ENCODE peak calls at places on chromosomes 1 and 21, in six cellular contexts. C, F, K, I, U and G are unnamed samples.

GRCh38 chr1:212613440-212614335 is 5.1 kb downstream of the ATF3 start:
- DNase-seq in F (no peak), C (no peak), U (no peak), I (no peak), K (no peak), G (no peak)

GRCh38 chr1:228940526-228940925 is 205.2 kb downstream of the RHOU start:
- DNase-seq in I (no peak), F (no peak), U (no peak), C (no peak), K (peak), G (no peak)

GRCh38 chr1:83950106-83950661 is 48.7 kb downstream of the TTLL7 start:
- DNase-seq in F (no peak), I (no peak), U (no peak), C (no peak), K (no peak), G (no peak)

GRCh38 chr1:212285685-212286436 is 651 bp downstream of the PPP2R5A start:
- DNase-seq in U (peak), K (peak), F (no peak), C (peak), I (peak), G (peak)

GRCh38 chr1:156749429-156750118 is 1.9 kb downstream of the HDGF start:
- DNase-seq in F (no peak), U (no peak), C (no peak), K (peak), I (no peak), G (no peak)

GRCh38 chr1:185998391-185998790 is 264.2 kb downstream of the HMCN1 start:
- DNase-seq in K (no peak), I (peak), U (no peak), F (no peak), C (no peak), G (no peak)

GRCh38 chr1:229643996-229644748 is 18.1 kb downstream of the URB2 start:
- DNase-seq in K (no peak), F (no peak), U (no peak), I (no peak), C (peak), G (no peak)

GRCh38 chr1:66271904-66272254 is 262.1 kb upstream of the SGIP1 start:
- DNase-seq in K (peak), F (no peak), C (peak), I (no peak), U (peak), G (no peak)

GRCh38 chr1:109714661-109715372 is 2.8 kb downstream of the GSTM5 start:
- DNase-seq in K (no peak), I (no peak), F (no peak), C (no peak), U (peak), G (peak)

GRCh38 chr1:176989754-176990153 is 174.8 kb downstream of the ASTN1 start:
- DNase-seq in K (no peak), C (no peak), I (no peak), F (no peak), U (no peak), G (no peak)

GRCh38 chr1:165858364-165858823 is 31.0 kb downstream of the UCK2 start:
- DNase-seq in C (no peak), K (no peak), U (no peak), I (no peak), F (no peak), G (no peak)

GRCh38 chr1:23452011-23452411 is 27.5 kb upstream of the TCEA3 start:
- DNase-seq in K (no peak), F (no peak), U (peak), C (no peak), I (no peak), G (no peak)

GRCh38 chr1:32775640-32776337 is 41.4 kb downstream of the YARS1 start:
- DNase-seq in K (no peak), C (peak), I (no peak), F (no peak), U (no peak), G (no peak)

GRCh38 chr1:32773018-32773763 is 44.0 kb downstream of the YARS1 start:
- DNase-seq in U (peak), K (peak), F (peak), I (peak), C (peak), G (peak)

GRCh38 chr1:32773764-32774463 is 43.2 kb downstream of the YARS1 start:
- DNase-seq in K (no peak), U (no peak), F (no peak), I (no peak), C (no peak), G (no peak)

GRCh38 chr1:32774464-32774808 is 42.7 kb downstream of the YARS1 start:
- DNase-seq in K (no peak), U (no peak), I (no peak), C (no peak), F (no peak), G (no peak)

GRCh38 chr1:32774950-32775634 is 42.1 kb downstream of the YARS1 start:
- DNase-seq in K (no peak), U (no peak), F (no peak), C (peak), I (no peak), G (no peak)
- TF ChIP-seq CTCF in K (no peak), U (no peak), F (no peak), C (no peak), I (no peak), G (no peak)

GRCh38 chr1:90341485-90341884 is 346.6 kb downstream of the ZNF326 start:
- DNase-seq in U (no peak), C (no peak), I (no peak), K (no peak), F (no peak), G (no peak)
- TF ChIP-seq CTCF in U (no peak), C (no peak), I (no peak), K (no peak), F (no peak), G (no peak)

GRCh38 chr1:15961492-15961891 is 14.4 kb downstream of the ZBTB17 start:
- DNase-seq in C (no peak), U (no peak), I (no peak), F (no peak), K (no peak), G (no peak)
- TF ChIP-seq CTCF in C (no peak), U (no peak), I (no peak), F (no peak), K (no peak), G (no peak)

DNA sequence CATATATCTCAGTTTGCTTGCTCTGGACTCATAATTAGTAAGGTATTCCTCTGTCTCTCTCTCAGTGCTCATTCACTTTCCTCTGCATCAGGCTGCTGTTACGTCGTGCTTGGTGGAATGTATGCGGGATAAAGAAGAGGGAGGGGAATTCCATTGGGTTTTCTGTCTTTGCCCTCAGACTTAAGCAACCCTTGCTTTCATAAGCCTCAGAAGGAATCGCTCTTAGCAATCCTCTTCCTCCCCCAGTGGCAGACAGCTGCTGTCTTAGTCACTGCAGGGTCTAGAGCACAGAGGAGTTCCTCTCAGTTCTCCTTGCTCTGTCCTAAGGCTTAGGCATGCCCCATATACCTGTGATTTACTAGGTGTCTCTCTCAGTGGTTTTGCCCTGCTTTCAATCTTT is 19.1 kb upstream of the NTMT2 start:
- DNase-seq in I (no peak), U (no peak), K (no peak), C (peak), F (no peak), G (peak)
- TF ChIP-seq CTCF in I (no peak), U (no peak), K (no peak), C (peak), F (no peak), G (no peak)

DNA sequence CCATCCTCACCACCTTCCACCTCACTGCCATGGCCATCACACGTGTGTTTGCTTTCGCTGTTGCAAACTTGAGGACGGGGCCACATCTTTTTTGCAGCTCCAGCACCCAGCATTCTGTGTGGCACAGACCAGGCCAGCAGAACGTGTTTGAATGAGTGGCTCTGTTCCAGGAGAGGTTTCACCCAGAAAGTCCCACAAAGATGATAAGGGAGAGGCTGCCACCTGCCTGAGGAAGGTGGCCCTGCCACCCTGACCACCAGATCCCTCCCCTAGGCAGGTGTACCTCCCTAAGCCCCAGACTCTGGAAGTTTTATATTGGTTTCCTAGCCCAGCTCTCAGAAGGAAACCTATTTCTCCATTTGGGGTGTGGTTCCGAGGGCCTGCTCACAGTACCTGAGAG is 252.1 kb downstream of the KAZN start:
- DNase-seq in U (no peak), K (no peak), F (no peak), C (no peak), I (no peak), G (peak)
- TF ChIP-seq CTCF in U (no peak), K (no peak), F (no peak), C (peak), I (no peak), G (no peak)

GRCh38 chr1:27356628-27357280 is 10.0 kb downstream of the MAP3K6 start:
- DNase-seq in C (no peak), K (no peak), I (no peak), U (no peak), F (no peak), G (no peak)
- TF ChIP-seq CTCF in C (no peak), K (no peak), I (no peak), U (no peak), F (no peak), G (no peak)

DNA sequence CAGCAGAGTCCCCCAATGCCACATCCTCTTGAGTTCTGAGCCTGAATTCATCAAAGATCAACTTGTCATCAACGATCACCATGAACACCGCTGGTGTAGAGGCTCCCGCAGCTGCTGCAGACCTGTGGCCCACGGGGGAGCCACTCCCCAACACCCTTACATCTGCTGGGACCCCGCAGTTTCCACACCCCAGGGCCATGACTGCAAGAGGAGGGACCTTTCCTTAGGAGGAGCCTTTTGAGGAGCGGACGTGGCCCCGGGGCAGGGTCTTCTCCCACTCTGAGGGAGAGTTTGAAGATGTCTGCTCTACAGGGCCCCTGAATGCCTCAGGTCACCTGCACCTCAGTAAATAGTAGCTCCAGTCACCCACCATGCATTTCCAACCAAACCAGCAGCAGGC is 2.7 kb downstream of the PRDM15 start:
- DNase-seq in I (no peak), F (no peak), C (no peak), K (no peak), U (no peak), G (no peak)
- TF ChIP-seq CTCF in I (no peak), F (no peak), C (no peak), K (no peak), U (no peak), G (no peak)

GRCh38 chr1:227661495-227661894 is 73.6 kb downstream of the JMJD4 start:
- DNase-seq in U (no peak), C (no peak), I (no peak), K (no peak), F (no peak), G (no peak)
- TF ChIP-seq CTCF in U (no peak), C (no peak), I (no peak), K (no peak), F (no peak), G (no peak)